ENCODE peak calls at places on chromosomes 12 and 14, in four cellular contexts. One of them, this sample, is unnamed.

GRCh38 chr14:71765505-71765904 is 166.7 kb upstream of the RGS6 start:
- DNase-seq in H1: no peak
- DNase-seq in K562: no peak
- DNase-seq in HepG2: no peak
- DNase-seq in this sample: no peak

GRCh38 chr12:2172486-2173214 is 119.9 kb downstream of the CACNA1C start:
- DNase-seq in K562: no peak
- DNase-seq in H1: no peak
- DNase-seq in HepG2: no peak
- DNase-seq in this sample: no peak

GRCh38 chr14:100866666-100867630 is 36.6 kb downstream of the RTL1 start:
- DNase-seq in K562: no peak
- DNase-seq in HepG2: no peak
- DNase-seq in H1: no peak
- DNase-seq in this sample: no peak

GRCh38 chr12:946212-946611 is 3.3 kb downstream of the RAD52 start:
- DNase-seq in H1: no peak
- DNase-seq in HepG2: no peak
- DNase-seq in K562: no peak
- DNase-seq in this sample: peak; percentile 15

GRCh38 chr14:71202881-71203280 is 295.6 kb downstream of the PCNX1 start:
- DNase-seq in K562: no peak
- DNase-seq in H1: no peak
- DNase-seq in HepG2: no peak
- DNase-seq in this sample: no peak

GRCh38 chr12:63047146-63047545 is 103.9 kb downstream of the AVPR1A start:
- DNase-seq in K562: no peak
- DNase-seq in HepG2: no peak
- DNase-seq in H1: no peak
- DNase-seq in this sample: no peak

GRCh38 chr12:27031531-27031930 is 9.2 kb downstream of the MED21 start:
- DNase-seq in HepG2: no peak
- DNase-seq in K562: no peak
- DNase-seq in H1: no peak
- DNase-seq in this sample: no peak

GRCh38 chr12:99960312-99960711 is 24.4 kb downstream of the ANKS1B start:
- DNase-seq in H1: no peak
- DNase-seq in K562: no peak
- DNase-seq in HepG2: no peak
- DNase-seq in this sample: no peak

GRCh38 chr12:69332815-69333358 is 15.3 kb upstream of the LYZ start:
- DNase-seq in HepG2: peak; percentile 98
- DNase-seq in K562: no peak
- DNase-seq in H1: no peak
- DNase-seq in this sample: no peak

GRCh38 chr12:1916396-1917171 is 1.9 kb downstream of the CACNA2D4 start:
- DNase-seq in HepG2: no peak
- DNase-seq in H1: no peak
- DNase-seq in K562: peak; percentile 58
- DNase-seq in this sample: no peak

GRCh38 chr14:105436891-105437722 is 17.5 kb downstream of the MTA1 start:
- DNase-seq in H1: no peak
- DNase-seq in K562: no peak
- DNase-seq in HepG2: no peak
- DNase-seq in this sample: no peak

GRCh38 chr12:63151898-63152700 is 1.1 kb upstream of the AVPR1A start:
- DNase-seq in K562: peak; percentile 32
- DNase-seq in H1: no peak
- DNase-seq in HepG2: peak; percentile 32
- DNase-seq in this sample: no peak

GRCh38 chr12:52207895-52208294 is 16.1 kb upstream of the KRT80 start:
- DNase-seq in H1: no peak
- DNase-seq in K562: no peak
- DNase-seq in HepG2: no peak
- DNase-seq in this sample: no peak

GRCh38 chr14:53979747-53980642 is 23.4 kb upstream of the BMP4 start:
- DNase-seq in K562: no peak
- DNase-seq in HepG2: peak; percentile 97
- DNase-seq in H1: no peak
- DNase-seq in this sample: no peak

GRCh38 chr14:94058674-94059138 is 22.3 kb downstream of the DDX24 start:
- DNase-seq in H1: no peak
- DNase-seq in HepG2: peak; percentile 93
- DNase-seq in K562: no peak
- DNase-seq in this sample: no peak

GRCh38 chr12:40618621-40619020 is 73.6 kb upstream of the CNTN1 start:
- DNase-seq in HepG2: no peak
- DNase-seq in K562: no peak
- DNase-seq in H1: no peak
- DNase-seq in this sample: no peak

GRCh38 chr14:70052990-70053389 is 135.8 kb downstream of the SLC8A3 start:
- DNase-seq in HepG2: peak; percentile 38
- DNase-seq in K562: no peak
- DNase-seq in H1: peak; percentile 72
- DNase-seq in this sample: no peak

GRCh38 chr12:111405856-111406473 is at the start of gene SH2B3:
- DNase-seq in H1: no peak
- DNase-seq in K562: peak; percentile 53
- DNase-seq in HepG2: no peak
- DNase-seq in this sample: no peak

GRCh38 chr12:19031032-19031431 is 98.5 kb upstream of the PLEKHA5 start:
- DNase-seq in HepG2: no peak
- DNase-seq in H1: no peak
- DNase-seq in K562: no peak
- DNase-seq in this sample: no peak

GRCh38 chr12:1205512-1206060 is 214.6 kb downstream of the ERC1 start:
- DNase-seq in HepG2: no peak
- DNase-seq in H1: no peak
- DNase-seq in K562: no peak
- DNase-seq in this sample: no peak

GRCh38 chr14:57576498-57576897 is 82.8 kb upstream of the CCDC198 start:
- DNase-seq in K562: no peak
- DNase-seq in HepG2: no peak
- DNase-seq in H1: no peak
- DNase-seq in this sample: no peak

GRCh38 chr12:39626033-39626814 is 6.6 kb upstream of the ABCD2 start:
- DNase-seq in HepG2: no peak
- DNase-seq in H1: peak; percentile 55
- DNase-seq in K562: peak; percentile 69
- DNase-seq in this sample: no peak

GRCh38 chr12:2284857-2285256 is 232.1 kb downstream of the CACNA1C start:
- DNase-seq in HepG2: peak; percentile 29
- DNase-seq in K562: peak; percentile 27
- DNase-seq in H1: peak; percentile 91
- DNase-seq in this sample: no peak

GRCh38 chr14:71529855-71530254 is 402.4 kb upstream of the RGS6 start:
- DNase-seq in H1: no peak
- DNase-seq in HepG2: no peak
- DNase-seq in K562: no peak
- DNase-seq in this sample: no peak

GRCh38 chr12:104285740-104286537 is 17.6 kb upstream of the EID3 start:
- DNase-seq in H1: no peak
- DNase-seq in K562: no peak
- DNase-seq in HepG2: no peak
- DNase-seq in this sample: no peak

GRCh38 chr12:117044790-117045174 is 54.4 kb downstream of the TESC start:
- DNase-seq in HepG2: peak; percentile 71
- DNase-seq in H1: no peak
- DNase-seq in K562: no peak
- DNase-seq in this sample: no peak

GRCh38 chr12:3168775-3169221 is 91.6 kb downstream of the TSPAN9 start:
- DNase-seq in HepG2: no peak
- DNase-seq in H1: no peak
- DNase-seq in K562: no peak
- DNase-seq in this sample: no peak

GRCh38 chr14:22484638-22485037 is 104.4 kb downstream of the DAD1 start:
- DNase-seq in H1: no peak
- DNase-seq in K562: no peak
- DNase-seq in HepG2: no peak
- DNase-seq in this sample: no peak

GRCh38 chr14:84592770-84593169 is 937.2 kb upstream of the FLRT2 start:
- DNase-seq in K562: no peak
- DNase-seq in H1: no peak
- DNase-seq in HepG2: no peak
- DNase-seq in this sample: no peak

GRCh38 chr12:30959778-30960177 is 33.2 kb downstream of the TSPAN11 start:
- DNase-seq in HepG2: no peak
- DNase-seq in H1: no peak
- DNase-seq in K562: no peak
- DNase-seq in this sample: no peak

GRCh38 chr12:44497044-44497443 is 379.1 kb downstream of the NELL2 start:
- DNase-seq in H1: no peak
- DNase-seq in K562: no peak
- DNase-seq in HepG2: no peak
- DNase-seq in this sample: no peak

GRCh38 chr12:115871714-115872113 is 405.8 kb downstream of the MED13L start:
- DNase-seq in H1: no peak
- DNase-seq in HepG2: peak; percentile 45
- DNase-seq in K562: peak; percentile 48
- DNase-seq in this sample: no peak

GRCh38 chr12:42932937-42933336 is 343.4 kb upstream of the PRICKLE1 start:
- DNase-seq in K562: no peak
- DNase-seq in HepG2: no peak
- DNase-seq in H1: no peak
- DNase-seq in this sample: no peak

GRCh38 chr12:47080725-47081502 is 1.2 kb upstream of the AMIGO2 start:
- DNase-seq in HepG2: no peak
- DNase-seq in K562: peak; percentile 27
- DNase-seq in H1: no peak
- DNase-seq in this sample: no peak
- H3K9ac ChIP-seq in HepG2: no peak overlapping the region
- H3K9ac ChIP-seq in K562: peak overlapping the region; percentile 50
- H3K9ac ChIP-seq in H1: no peak overlapping the region
- H3K9ac ChIP-seq in this sample: no peak overlapping the region

GRCh38 chr12:94761559-94761958 is 111.2 kb upstream of the TMCC3 start:
- DNase-seq in HepG2: peak; percentile 9
- DNase-seq in K562: no peak
- DNase-seq in H1: no peak
- DNase-seq in this sample: no peak
- TF ChIP-seq HDAC6 in HepG2: no peak
- TF ChIP-seq HDAC6 in K562: no peak
- TF ChIP-seq HDAC6 in H1: no peak
- TF ChIP-seq HDAC6 in this sample: no peak

GRCh38 chr12:48001426-48002178 is 2.7 kb downstream of the COL2A1 start:
- DNase-seq in K562: no peak
- DNase-seq in H1: peak; percentile 81
- DNase-seq in HepG2: no peak
- DNase-seq in this sample: no peak
- H3K9ac ChIP-seq in K562: no peak overlapping the region
- H3K9ac ChIP-seq in H1: no peak overlapping the region
- H3K9ac ChIP-seq in HepG2: no peak overlapping the region
- H3K9ac ChIP-seq in this sample: no peak overlapping the region

GRCh38 chr14:24194186-24194872 is 912 bp downstream of the TM9SF1 start:
- DNase-seq in K562: no peak
- DNase-seq in H1: no peak
- DNase-seq in HepG2: no peak
- DNase-seq in this sample: no peak

GRCh38 chr14:24195186-24196070 is at the start of gene TM9SF1:
- DNase-seq in H1: peak; percentile 93
- DNase-seq in HepG2: peak; percentile 93
- DNase-seq in K562: peak; percentile 85
- DNase-seq in this sample: peak; percentile 52

GRCh38 chr14:24194873-24195185 is 412 bp downstream of the TM9SF1 start:
- DNase-seq in H1: no peak
- DNase-seq in HepG2: no peak
- DNase-seq in K562: no peak
- DNase-seq in this sample: no peak

GRCh38 chr14:24197066-24197465 is 1.8 kb upstream of the TM9SF1 start:
- DNase-seq in HepG2: no peak
- DNase-seq in H1: no peak
- DNase-seq in K562: peak; percentile 29
- DNase-seq in this sample: no peak

DNA sequence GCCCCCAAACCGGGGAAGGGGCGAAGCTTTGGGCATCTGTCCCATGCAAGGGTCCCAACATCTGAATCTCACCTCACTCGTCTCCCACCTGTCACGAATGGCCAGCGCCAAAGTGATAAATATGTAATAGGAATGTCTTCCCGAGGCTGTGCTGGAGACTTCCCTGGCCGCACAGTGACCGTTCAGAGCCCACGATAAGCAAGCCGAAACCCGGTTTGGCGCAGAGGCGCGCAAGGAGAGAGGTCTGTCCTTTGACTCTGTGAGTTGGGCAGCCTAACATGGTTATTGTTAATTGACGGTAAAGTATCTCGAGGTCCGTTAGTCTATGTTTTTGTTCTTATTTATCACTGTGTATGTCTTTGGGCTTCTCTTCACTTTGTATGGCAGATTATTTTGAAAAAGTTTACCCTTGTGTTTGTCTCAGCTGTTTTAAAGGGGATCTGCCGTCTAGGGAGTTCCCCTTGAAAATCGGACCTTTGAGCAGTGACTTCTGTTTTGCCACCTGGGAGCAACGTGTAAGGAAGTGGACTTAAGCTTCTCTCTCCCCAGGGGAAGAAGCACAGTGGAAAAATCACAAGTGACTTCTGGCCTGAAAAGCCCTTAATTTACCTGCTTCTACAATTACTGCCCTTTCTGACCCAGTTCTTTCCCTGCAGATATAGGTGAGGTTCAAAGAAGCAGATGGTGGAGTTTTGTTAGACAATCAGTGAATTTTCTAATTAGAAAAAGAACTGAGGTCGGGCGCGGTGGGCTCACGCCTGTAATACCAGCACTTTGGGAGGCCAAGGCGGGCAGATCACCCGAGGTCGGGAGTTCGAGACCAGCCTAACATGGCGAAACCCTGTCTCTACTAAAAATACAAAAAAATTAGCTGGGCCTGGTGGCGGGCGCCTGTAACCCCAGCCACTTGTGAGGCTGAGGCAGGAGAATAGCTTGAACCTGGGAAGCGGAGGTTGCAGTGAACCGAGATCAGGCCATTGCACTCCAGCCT is 1.1 kb upstream of the TM9SF1 start:
- DNase-seq in H1: no peak
- DNase-seq in K562: peak; percentile 27
- DNase-seq in HepG2: peak; percentile 67
- DNase-seq in this sample: peak; percentile 36
- TF ChIP-seq HDAC6 in H1: no peak
- TF ChIP-seq HDAC6 in K562: no peak
- TF ChIP-seq HDAC6 in HepG2: no peak
- TF ChIP-seq HDAC6 in this sample: no peak